ENCODE peak calls at places on chromosomes 13 and 19, in seven cellular contexts. R, T, D, C, K, E and P are unnamed samples.

GRCh38 chr19:7861619-7862412 is 12.4 kb downstream of the PRR36 start:
- DNase-seq in R (no peak), T (no peak), D (no peak), C (peak; percentile 85), K (no peak), E (no peak), P (no peak)

GRCh38 chr19:17103177-17103576 is 27.6 kb downstream of the MYO9B start:
- DNase-seq in R (no peak), T (no peak), D (peak; percentile 45), C (peak; percentile 75), K (peak; percentile 90), E (peak; percentile 58), P (peak; percentile 74)

GRCh38 chr13:83516781-83517180 is 365.5 kb downstream of the SLITRK1 start:
- DNase-seq in R (no peak), T (no peak), D (no peak), C (no peak), K (no peak), E (no peak), P (no peak)

GRCh38 chr19:41821003-41821735 is 23.3 kb downstream of the LYPD4 start:
- DNase-seq in R (peak; percentile 41), T (no peak), D (peak; percentile 15), C (peak; percentile 76), K (peak; percentile 50), E (no peak), P (peak; percentile 73)

GRCh38 chr13:59568306-59568705 is 595.4 kb downstream of the DIAPH3 start:
- DNase-seq in R (no peak), T (no peak), D (no peak), C (no peak), K (no peak), E (no peak), P (peak; percentile 39)

GRCh38 chr19:30870861-30871260 is 478.4 kb downstream of the TSHZ3 start:
- DNase-seq in R (no peak), T (no peak), D (peak; percentile 1), C (peak; percentile 4), K (no peak), E (no peak), P (no peak)

GRCh38 chr13:24092108-24092507 is 68.4 kb upstream of the SPATA13 start:
- DNase-seq in R (no peak), T (no peak), D (no peak), C (no peak), K (no peak), E (no peak), P (no peak)

GRCh38 chr13:32142956-32143375 is 111.4 kb downstream of the FRY start:
- DNase-seq in R (no peak), T (peak; percentile 32), D (peak; percentile 52), C (peak; percentile 60), K (no peak), E (peak; percentile 34), P (peak; percentile 90)

GRCh38 chr19:23287620-23288019 is 37.4 kb upstream of the ZNF724 start:
- DNase-seq in R (no peak), T (no peak), D (no peak), C (no peak), K (no peak), E (no peak), P (peak; percentile 22)

GRCh38 chr19:23283925-23284324 is 33.7 kb upstream of the ZNF724 start:
- DNase-seq in R (no peak), T (peak; percentile 62), D (peak; percentile 30), C (peak; percentile 71), K (peak; percentile 82), E (peak; percentile 26), P (peak; percentile 85)

GRCh38 chr19:23285948-23286347 is 35.8 kb upstream of the ZNF724 start:
- DNase-seq in R (no peak), T (no peak), D (no peak), C (no peak), K (no peak), E (no peak), P (no peak)

GRCh38 chr19:23281663-23282276 is 31.6 kb upstream of the ZNF724 start:
- DNase-seq in R (no peak), T (no peak), D (no peak), C (no peak), K (no peak), E (no peak), P (no peak)

DNA sequence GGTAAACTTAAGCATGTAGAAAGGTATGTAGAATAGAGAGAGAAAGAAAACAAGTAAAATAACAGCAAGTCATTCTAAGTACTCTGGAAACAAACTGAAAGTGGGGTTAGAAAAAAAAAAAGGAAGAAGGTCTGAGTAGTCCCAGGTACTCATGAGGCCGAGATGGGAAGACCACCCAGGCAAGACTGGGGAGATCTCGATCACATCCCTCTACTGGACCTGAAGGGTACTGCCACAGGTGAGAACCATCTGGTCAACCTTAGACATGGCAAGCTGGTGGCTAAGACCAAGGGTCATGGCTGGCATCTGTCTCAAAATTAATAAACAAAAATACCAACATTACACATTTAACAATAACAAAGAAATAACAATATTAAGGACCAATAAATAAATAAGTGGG is 36.3 kb upstream of the ZNF724 start:
- DNase-seq in R (no peak), T (no peak), D (no peak), C (peak; percentile 31), K (peak; percentile 50), E (no peak), P (peak; percentile 57)
- H3K23ac ChIP-seq in R (no peak overlapping the region), T (no peak overlapping the region), D (no peak overlapping the region), C (no peak overlapping the region), K (no peak overlapping the region), E (no peak overlapping the region), P (no peak overlapping the region)

DNA sequence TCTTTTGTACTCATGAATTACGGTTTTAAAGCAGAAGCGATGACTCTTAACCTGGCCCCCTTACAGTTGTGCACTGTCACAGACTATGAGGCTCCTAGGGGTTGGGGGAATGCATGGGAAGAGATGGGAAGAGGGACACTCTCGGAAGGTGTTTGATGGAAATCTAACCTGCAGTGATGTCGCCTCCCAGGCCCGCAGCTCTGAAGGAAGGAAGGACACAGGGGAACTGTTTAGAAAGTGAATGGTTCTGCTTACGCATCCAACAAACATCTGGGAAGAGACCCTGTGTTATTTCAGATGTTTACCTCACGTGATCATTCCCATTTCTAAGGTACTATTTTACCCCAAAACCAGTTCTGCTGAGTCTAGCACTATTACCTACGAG is 48.0 kb upstream of the SLC7A9 start:
- DNase-seq in R (no peak), T (no peak), D (no peak), C (no peak), K (no peak), E (no peak), P (peak; percentile 73)
- H3K23ac ChIP-seq in R (no peak overlapping the region), T (no peak overlapping the region), D (no peak overlapping the region), C (no peak overlapping the region), K (no peak overlapping the region), E (no peak overlapping the region), P (no peak overlapping the region)

GRCh38 chr13:80957019-80957650 is 616.2 kb upstream of the SPRY2 start:
- DNase-seq in R (no peak), T (no peak), D (no peak), C (no peak), K (no peak), E (no peak), P (no peak)
- H3K23ac ChIP-seq in R (no peak overlapping the region), T (no peak overlapping the region), D (no peak overlapping the region), C (no peak overlapping the region), K (no peak overlapping the region), E (no peak overlapping the region), P (no peak overlapping the region)

GRCh38 chr13:79379274-79379673 is 26.8 kb downstream of the RBM26 start:
- DNase-seq in R (no peak), T (no peak), D (no peak), C (no peak), K (no peak), E (no peak), P (no peak)

GRCh38 chr13:79385694-79386093 is 20.4 kb downstream of the RBM26 start:
- DNase-seq in R (no peak), T (no peak), D (no peak), C (no peak), K (no peak), E (peak; percentile 36), P (no peak)

GRCh38 chr13:79380943-79381445 is 25.1 kb downstream of the RBM26 start:
- DNase-seq in R (no peak), T (no peak), D (no peak), C (no peak), K (no peak), E (no peak), P (no peak)

GRCh38 chr13:79384022-79384610 is 21.9 kb downstream of the RBM26 start:
- DNase-seq in R (no peak), T (no peak), D (no peak), C (no peak), K (no peak), E (no peak), P (no peak)

DNA sequence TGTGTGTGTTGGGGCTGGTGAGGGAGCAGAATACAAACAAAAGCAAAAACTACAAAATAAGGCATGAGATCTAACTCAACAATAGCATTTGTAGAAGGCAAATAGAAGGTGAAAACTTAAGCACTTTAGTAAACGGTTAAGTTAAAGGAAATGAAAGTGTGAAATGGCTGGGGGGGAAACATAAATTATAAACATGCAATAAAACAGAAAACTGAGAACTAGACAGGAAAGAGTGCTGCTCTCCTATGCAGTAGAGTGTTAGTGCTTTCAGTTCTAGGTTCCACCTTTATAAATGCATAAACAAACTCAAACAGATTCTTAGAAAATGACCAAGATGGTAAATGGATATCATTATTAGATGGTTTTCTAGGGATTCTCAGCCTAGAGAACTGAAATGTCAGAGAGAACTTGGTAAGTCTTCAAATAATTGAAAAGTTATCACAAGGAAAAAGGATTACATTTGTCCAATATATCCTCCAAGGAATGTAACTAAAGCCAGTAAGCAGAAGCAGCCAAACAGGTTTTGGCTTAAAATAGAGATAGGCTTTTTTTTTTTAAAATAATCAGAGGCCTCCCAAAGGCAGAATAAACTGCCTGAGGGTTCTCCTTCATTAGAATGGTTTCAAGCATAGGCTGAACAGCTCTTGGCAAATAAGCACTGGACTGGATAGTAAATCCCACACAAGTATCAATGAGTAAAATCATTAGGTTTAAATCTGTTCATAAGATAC is 23.3 kb downstream of the RBM26 start:
- DNase-seq in R (no peak), T (peak; percentile 31), D (no peak), C (no peak), K (no peak), E (no peak), P (no peak)
- H3K23ac ChIP-seq in R (no peak overlapping the region), T (no peak overlapping the region), D (no peak overlapping the region), C (no peak overlapping the region), K (no peak overlapping the region), E (no peak overlapping the region), P (no peak overlapping the region)

GRCh38 chr13:44131069-44131614 is 242.5 kb upstream of the SERP2 start:
- DNase-seq in R (no peak), T (no peak), D (no peak), C (no peak), K (no peak), E (no peak), P (no peak)

GRCh38 chr13:44129418-44129817 is 244.2 kb upstream of the SERP2 start:
- DNase-seq in R (no peak), T (no peak), D (no peak), C (no peak), K (no peak), E (no peak), P (no peak)

GRCh38 chr13:44128522-44128921 is 245.1 kb upstream of the SERP2 start:
- DNase-seq in R (no peak), T (no peak), D (peak; percentile 65), C (no peak), K (no peak), E (no peak), P (no peak)

GRCh38 chr13:44120814-44121505 is 241.3 kb downstream of the LACC1 start:
- DNase-seq in R (no peak), T (no peak), D (no peak), C (no peak), K (no peak), E (no peak), P (no peak)

GRCh38 chr13:44125943-44126469 is 246.3 kb downstream of the LACC1 start:
- DNase-seq in R (no peak), T (no peak), D (peak; percentile 93), C (no peak), K (no peak), E (no peak), P (no peak)
- H3K23ac ChIP-seq in R (no peak overlapping the region), T (no peak overlapping the region), D (no peak overlapping the region), C (no peak overlapping the region), K (no peak overlapping the region), E (no peak overlapping the region), P (no peak overlapping the region)